ENCODE peak calls at places on chromosomes 5 and 9, in five cellular contexts. Z is left lung, W is spleen, J is GM23248, N is astrocyte. A is an unnamed sample. For H3K4me1, the result is how much of the 10 kb centered on the place peaks cover.

GRCh38 chr5:122701640-122702523 is 73.0 kb upstream of the SNX2 start:
- DNase-seq in J (no peak), W (no peak), Z (no peak), N (no peak), A (no peak)

GRCh38 chr5:172524573-172525021 is 70.3 kb upstream of the SH3PXD2B start:
- DNase-seq in Z (no peak), J (no peak), N (no peak), W (peak), A (no peak)

GRCh38 chr9:34279431-34279830 is 49.6 kb downstream of the KIF24 start:
- DNase-seq in J (peak), Z (no peak), W (no peak), N (no peak), A (no peak)

GRCh38 chr9:28951945-28952344 is 1378.7 kb upstream of the C9orf72 start:
- DNase-seq in J (no peak), W (no peak), Z (no peak), N (no peak), A (peak)

GRCh38 chr5:168578006-168578405 is 1.2 kb downstream of the PANK3 start:
- DNase-seq in N (peak), J (peak), W (no peak), Z (no peak), A (no peak)

GRCh38 chr5:76696254-76696653 is 19.7 kb upstream of the F2R start:
- DNase-seq in W (no peak), Z (no peak), N (no peak), J (no peak), A (no peak)

GRCh38 chr9:134884492-134884891 is 3.9 kb downstream of the FCN2 start:
- DNase-seq in J (no peak), N (no peak), Z (no peak), W (no peak), A (no peak)

GRCh38 chr9:70049236-70049635 is 5.6 kb downstream of the MAMDC2 start:
- DNase-seq in Z (no peak), N (peak), W (no peak), J (peak), A (no peak)

GRCh38 chr5:178538624-178539344 is 51.4 kb downstream of the COL23A1 start:
- DNase-seq in J (no peak), W (no peak), Z (no peak), N (no peak), A (no peak)

GRCh38 chr5:82176115-82176514 is 102.0 kb downstream of the RPS23 start:
- DNase-seq in N (no peak), Z (peak), J (peak), W (no peak), A (no peak)

GRCh38 chr5:150516011-150516410 is 8.1 kb downstream of the NDST1 start:
- DNase-seq in N (peak), Z (no peak), W (no peak), J (peak), A (no peak)

GRCh38 chr5:145975001-145975360 is 38.6 kb downstream of the SH3RF2 start:
- DNase-seq in N (no peak), Z (no peak), J (no peak), W (no peak), A (no peak)

GRCh38 chr9:134891713-134892112 is 11.1 kb downstream of the FCN2 start:
- DNase-seq in Z (no peak), N (no peak), W (peak), J (no peak), A (no peak)

GRCh38 chr5:172887735-172888134 is 53.7 kb downstream of the ERGIC1 start:
- DNase-seq in J (peak), N (peak), W (no peak), Z (no peak), A (no peak)

GRCh38 chr5:84623034-84623433 is 238.4 kb upstream of the EDIL3 start:
- DNase-seq in J (no peak), Z (no peak), N (peak), W (no peak), A (no peak)

GRCh38 chr5:133006653-133007052 is 19.7 kb downstream of the ZCCHC10 start:
- DNase-seq in Z (no peak), N (peak), J (no peak), W (no peak), A (no peak)

GRCh38 chr5:146340260-146341081 is 1.8 kb downstream of the POU4F3 start:
- DNase-seq in J (peak), Z (no peak), N (peak), W (no peak), A (peak)

GRCh38 chr9:38435526-38435925 is 11.3 kb upstream of the IGFBPL1 start:
- DNase-seq in J (peak), Z (no peak), W (no peak), N (no peak), A (no peak)

GRCh38 chr5:59813761-59814562 is 79.6 kb downstream of the PDE4D start:
- DNase-seq in N (peak), W (no peak), Z (no peak), J (peak), A (peak)

GRCh38 chr5:150138551-150139265 is 16.9 kb downstream of the PDGFRB start:
- DNase-seq in Z (no peak), N (peak), J (peak), W (no peak), A (peak)

GRCh38 chr9:84317563-84317962 is 23.0 kb downstream of the SLC28A3 start:
- DNase-seq in W (no peak), N (no peak), Z (no peak), J (no peak), A (no peak)

GRCh38 chr5:170353946-170354345 is 35.2 kb downstream of the KCNMB1 start:
- DNase-seq in J (peak), W (no peak), N (no peak), Z (no peak), A (no peak)

GRCh38 chr9:110187126-110187525 is 20.8 kb downstream of the C9orf152 start:
- DNase-seq in Z (no peak), N (no peak), W (no peak), J (no peak), A (no peak)

GRCh38 chr9:131876486-131876885 is 136.6 kb upstream of the RAPGEF1 start:
- DNase-seq in W (peak), Z (no peak), N (no peak), J (no peak), A (no peak)

GRCh38 chr9:71793386-71794105 is 25.2 kb upstream of the CEMIP2 start:
- DNase-seq in W (no peak), J (peak), N (peak), Z (no peak), A (peak)

GRCh38 chr9:130962418-130963316 is 23.6 kb upstream of the FIBCD1 start:
- DNase-seq in J (peak), W (no peak), N (peak), Z (no peak), A (no peak)

DNA sequence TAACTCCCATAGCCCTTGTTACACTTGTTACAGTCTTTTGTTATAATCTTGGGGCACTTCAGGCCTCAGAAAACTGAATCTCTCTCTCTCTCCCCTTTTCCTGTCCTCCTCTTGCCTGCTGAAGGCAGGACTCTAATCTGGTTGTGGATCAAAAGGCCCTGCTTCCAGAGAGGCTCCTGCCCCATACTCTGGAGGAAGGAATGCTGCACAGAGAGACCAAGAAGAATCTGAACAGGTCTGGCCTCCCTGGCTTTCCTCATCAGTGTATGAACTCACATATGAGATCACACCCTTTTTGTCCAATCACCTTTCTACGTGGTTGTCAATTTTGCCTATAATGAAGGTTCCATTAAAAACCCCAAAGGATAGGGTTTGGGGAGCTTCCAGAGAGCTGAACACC is 26.2 kb upstream of the LVRN start:
- DNase-seq in Z (no peak), J (no peak), N (no peak), W (no peak), A (no peak)
- H3K4me3 ChIP-seq in Z (no peak), J (no peak), N (no peak), W (no peak), A (no peak)

GRCh38 chr9:127554966-127555829 is 56.9 kb upstream of the STXBP1 start:
- DNase-seq in Z (no peak), N (no peak), J (peak), W (no peak), A (no peak)

GRCh38 chr9:127555830-127556820 is 56.0 kb upstream of the STXBP1 start:
- DNase-seq in J (peak), W (no peak), N (peak), Z (peak), A (no peak)

GRCh38 chr9:127557466-127557869 is 54.6 kb upstream of the STXBP1 start:
- DNase-seq in Z (no peak), W (no peak), N (no peak), J (peak), A (no peak)

GRCh38 chr9:127557998-127558546 is 54.0 kb upstream of the STXBP1 start:
- DNase-seq in J (no peak), Z (no peak), N (no peak), W (no peak), A (no peak)

GRCh38 chr9:127556871-127557270 is 55.2 kb upstream of the STXBP1 start:
- DNase-seq in Z (no peak), N (no peak), J (no peak), W (no peak), A (no peak)
- H3K4me1 ChIP-seq in Z (half or more), N (half or more), J (half or more), W (under half), A (under half)

DNA sequence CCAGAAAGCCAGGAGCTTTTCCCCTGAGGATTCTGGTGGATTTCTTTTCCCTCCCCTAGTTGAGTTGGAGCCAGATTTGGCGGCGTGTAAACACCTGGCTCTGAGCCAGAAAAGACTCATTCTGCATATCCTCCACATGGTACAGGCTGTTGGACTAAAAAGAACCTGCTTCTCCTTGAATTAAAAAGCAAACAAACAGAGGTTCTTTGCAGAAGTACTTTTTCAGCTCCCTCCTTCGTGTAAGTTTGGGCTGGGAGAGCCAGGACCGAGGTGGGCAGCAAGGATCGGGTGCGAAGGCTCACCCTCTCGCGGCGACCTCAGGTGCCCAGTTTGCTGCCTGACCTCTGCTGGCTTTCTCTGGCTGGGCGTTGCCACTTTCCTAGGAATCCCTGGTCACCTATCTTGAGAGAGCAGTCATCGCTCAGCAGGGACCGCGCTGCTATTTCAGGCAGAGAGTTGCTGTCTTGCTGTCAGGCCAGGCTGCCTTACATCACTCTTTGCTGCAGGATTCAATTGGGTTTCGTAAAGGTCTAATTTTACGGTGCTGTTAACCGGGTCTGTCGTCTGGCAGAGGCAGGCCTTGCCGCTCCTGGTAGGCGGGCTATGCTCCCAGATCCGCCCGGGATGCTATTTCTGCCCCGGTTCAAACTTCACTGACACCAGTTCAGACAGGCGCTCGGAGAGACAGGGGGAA is 3.2 kb downstream of the PAPPA start:
- DNase-seq in Z (peak), J (peak), W (no peak), N (peak), A (no peak)
- H3K4me3 ChIP-seq in Z (no peak), J (peak), W (no peak), N (peak), A (no peak)

DNA sequence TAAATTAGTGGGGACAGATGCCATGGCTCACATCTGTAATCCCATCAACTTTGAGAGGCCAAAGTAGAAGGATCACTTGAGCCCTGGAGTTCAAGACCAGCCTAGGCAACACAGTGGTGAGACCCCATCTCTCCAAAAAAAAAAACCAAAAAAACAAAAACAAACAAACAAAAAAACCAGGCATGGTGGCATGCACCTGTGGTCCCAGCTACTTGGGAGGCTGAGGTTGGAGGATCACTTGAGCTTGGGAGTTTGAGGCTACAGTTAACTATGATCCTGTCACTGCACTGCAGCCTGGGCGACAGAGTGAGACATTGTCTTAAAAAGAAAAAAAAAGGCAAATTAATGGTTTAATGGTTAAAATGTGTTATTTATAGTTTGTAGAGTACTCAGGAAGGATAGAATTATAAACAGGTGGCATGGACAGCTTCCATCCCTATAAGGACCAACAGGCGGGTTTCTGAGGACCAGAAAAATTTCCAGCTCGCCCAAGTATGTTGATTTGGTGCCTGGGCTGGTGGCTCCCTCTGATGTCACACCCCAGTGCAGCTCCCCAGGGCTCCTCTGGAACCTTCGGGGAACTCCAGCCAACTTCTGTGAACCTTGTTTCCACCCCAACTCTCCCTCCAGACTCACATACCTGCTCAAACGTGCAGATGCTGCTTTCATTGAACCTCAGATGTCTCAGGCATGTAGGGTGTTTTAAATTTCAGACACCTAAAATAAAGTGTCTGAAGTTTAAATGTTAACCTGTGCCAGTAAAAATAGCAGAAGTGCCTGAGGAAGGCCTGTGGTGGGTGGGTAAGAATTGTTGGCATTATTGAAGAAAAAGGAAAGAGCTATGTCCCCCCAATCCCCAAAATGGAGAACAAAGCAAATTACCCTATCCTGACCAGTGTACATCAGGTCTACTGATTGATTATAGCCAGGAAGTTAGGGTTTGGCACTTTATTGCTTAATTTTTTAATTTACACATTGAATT is 69.0 kb downstream of the TRIO start:
- DNase-seq in Z (no peak), W (no peak), N (no peak), J (no peak), A (no peak)
- H3K4me1 ChIP-seq in Z (half or more), W (under half), N (half or more), J (half or more), A (under half)

DNA sequence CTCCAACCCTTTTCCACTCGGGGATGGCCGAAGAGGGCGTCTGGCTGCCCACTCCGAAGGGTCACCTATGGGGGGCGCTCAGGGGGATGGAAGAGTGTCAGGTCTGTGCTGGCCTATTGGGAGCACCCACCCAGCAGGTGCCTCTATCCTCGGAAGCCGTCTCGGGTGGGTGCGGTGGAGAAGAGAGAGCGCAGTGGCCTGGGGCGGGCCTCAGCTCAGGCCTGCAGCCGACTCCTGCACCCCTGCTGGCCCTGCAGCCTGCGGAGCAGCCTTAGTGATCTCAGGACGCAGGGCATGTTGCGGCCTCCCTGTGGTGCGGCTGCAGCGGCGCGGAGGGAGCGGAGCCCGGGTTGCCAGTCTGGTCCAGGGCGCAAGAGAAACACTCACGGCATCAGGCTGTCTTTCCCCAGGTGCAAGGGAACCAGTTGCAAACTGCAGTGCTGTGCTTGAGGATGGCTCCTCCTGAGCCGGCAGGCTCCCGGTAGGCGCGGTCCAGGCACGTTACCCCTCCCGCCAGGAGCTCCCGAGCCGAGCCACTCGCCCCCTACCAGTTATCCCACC is 1.5 kb upstream of the IRX2 start:
- DNase-seq in N (no peak), J (peak), Z (peak), W (no peak), A (no peak)
- H3K4me3 ChIP-seq in N (peak), J (peak), Z (peak), W (no peak), A (peak)

GRCh38 chr9:113612216-113612747 is 148.8 kb downstream of the RGS3 start:
- DNase-seq in W (peak), N (no peak), J (no peak), Z (no peak), A (no peak)
- H3K4me1 ChIP-seq in W (under half), N (under half), J (under half), Z (under half), A (under half)

A was measured in Caco-2.